ENCODE peak calls at places on chromosomes 4 and X, in nine cellular contexts. H, T, M, I, E, S, L, X and W are unnamed samples.

GRCh38 chr4:22842360-22842759 is 149.6 kb downstream of the GBA3 start:
- DNase-seq in H (no peak), T (no peak), M (no peak), I (no peak), E (no peak), S (no peak), L (no peak), X (no peak), W (no peak)

GRCh38 chr4:126735294-126736132 is 897.2 kb upstream of the INTU start:
- DNase-seq in H (no peak), T (no peak), M (no peak), I (no peak), E (no peak), S (no peak), L (no peak), X (peak), W (no peak)

GRCh38 chrX:153765138-153766079 is 1.4 kb downstream of the PLXNB3 start:
- DNase-seq in H (no peak), T (peak), M (no peak), I (no peak), E (peak), S (no peak), L (no peak), X (peak), W (peak)

GRCh38 chrX:71107762-71108360 is 1.3 kb upstream of the CXorf65 start:
- DNase-seq in H (no peak), T (peak), M (no peak), I (peak), E (no peak), S (no peak), L (no peak), X (peak), W (no peak)

GRCh38 chr4:105496899-105497298 is 23.0 kb upstream of the PPA2 start:
- DNase-seq in H (no peak), T (no peak), M (no peak), I (no peak), E (no peak), S (no peak), L (no peak), X (peak), W (no peak)

GRCh38 chr4:166972071-166972470 is 262.2 kb downstream of the SPOCK3 start:
- DNase-seq in H (no peak), T (no peak), M (no peak), I (no peak), E (no peak), S (no peak), L (no peak), X (no peak), W (no peak)

GRCh38 chr4:91914176-91914804 is 389.5 kb upstream of the GRID2 start:
- DNase-seq in H (no peak), T (no peak), M (no peak), I (no peak), E (no peak), S (no peak), L (no peak), X (no peak), W (no peak)

GRCh38 chrX:108312938-108313337 is 125.3 kb downstream of the COL4A6 start:
- DNase-seq in H (peak), T (no peak), M (peak), I (no peak), E (no peak), S (no peak), L (peak), X (no peak), W (no peak)

GRCh38 chr4:124710911-124711310 is 1.6 kb downstream of the ANKRD50 start:
- DNase-seq in H (peak), T (no peak), M (peak), I (peak), E (no peak), S (no peak), L (no peak), X (no peak), W (no peak)

GRCh38 chrX:20265221-20265725 is 1.4 kb downstream of the RPS6KA3 start:
- DNase-seq in H (peak), T (peak), M (peak), I (peak), E (peak), S (peak), L (peak), X (peak), W (peak)

GRCh38 chr4:6527259-6527658 is 47.7 kb upstream of the MAN2B2 start:
- DNase-seq in H (no peak), T (no peak), M (no peak), I (no peak), E (no peak), S (no peak), L (no peak), X (no peak), W (peak)

GRCh38 chr4:24912252-24913098 is at the start of gene CCDC149:
- DNase-seq in H (peak), T (peak), M (peak), I (peak), E (peak), S (peak), L (peak), X (peak), W (peak)

GRCh38 chr4:76622126-76622525 is 187.1 kb downstream of the SHROOM3 start:
- DNase-seq in H (peak), T (no peak), M (peak), I (no peak), E (no peak), S (no peak), L (peak), X (no peak), W (no peak)

GRCh38 chr4:105059337-105059736 is 87.3 kb upstream of the TET2 start:
- DNase-seq in H (no peak), T (no peak), M (no peak), I (peak), E (no peak), S (no peak), L (no peak), X (no peak), W (no peak)

GRCh38 chr4:153259679-153260078 is 55.4 kb downstream of the TRIM2 start:
- DNase-seq in H (no peak), T (no peak), M (no peak), I (no peak), E (no peak), S (no peak), L (no peak), X (no peak), W (no peak)

GRCh38 chr4:173929921-173930320 is 353.5 kb downstream of the FBXO8 start:
- DNase-seq in H (no peak), T (no peak), M (no peak), I (no peak), E (no peak), S (no peak), L (no peak), X (no peak), W (no peak)

GRCh38 chrX:45322820-45323219 is 122.1 kb upstream of the DIPK2B start:
- DNase-seq in H (no peak), T (no peak), M (no peak), I (no peak), E (no peak), S (no peak), L (no peak), X (no peak), W (no peak)

GRCh38 chr4:75142377-75142776 is 209.5 kb downstream of the PARM1 start:
- DNase-seq in H (no peak), T (no peak), M (no peak), I (no peak), E (no peak), S (no peak), L (no peak), X (no peak), W (no peak)

GRCh38 chrX:44344687-44345086 is 1.2 kb upstream of the EFHC2 start:
- DNase-seq in H (no peak), T (no peak), M (no peak), I (peak), E (no peak), S (no peak), L (no peak), X (peak), W (no peak)

GRCh38 chrX:20315140-20315539 is 48.4 kb upstream of the RPS6KA3 start:
- DNase-seq in H (no peak), T (no peak), M (peak), I (peak), E (no peak), S (no peak), L (no peak), X (no peak), W (no peak)

GRCh38 chr4:99161700-99162099 is 17.6 kb upstream of the ADH4 start:
- DNase-seq in H (no peak), T (no peak), M (no peak), I (no peak), E (no peak), S (no peak), L (no peak), X (no peak), W (no peak)

GRCh38 chr4:166422475-166422874 is 549.4 kb downstream of the TLL1 start:
- DNase-seq in H (no peak), T (no peak), M (no peak), I (no peak), E (no peak), S (no peak), L (no peak), X (no peak), W (no peak)

GRCh38 chrX:25017667-25018247 is 2.0 kb upstream of the ARX start:
- DNase-seq in H (no peak), T (no peak), M (no peak), I (no peak), E (peak), S (no peak), L (no peak), X (no peak), W (no peak)

GRCh38 chr4:149897784-149898183 is 82.1 kb upstream of the IQCM start:
- DNase-seq in H (no peak), T (no peak), M (no peak), I (no peak), E (no peak), S (no peak), L (no peak), X (peak), W (no peak)

GRCh38 chr4:57309658-57310057 is 199.5 kb upstream of the IGFBP7 start:
- DNase-seq in H (no peak), T (no peak), M (no peak), I (no peak), E (no peak), S (no peak), L (no peak), X (no peak), W (no peak)

GRCh38 chrX:23493941-23494374 is 159.3 kb downstream of the PTCHD1 start:
- DNase-seq in H (peak), T (no peak), M (no peak), I (no peak), E (no peak), S (no peak), L (no peak), X (no peak), W (no peak)

GRCh38 chr4:165626316-165626715 is 246.7 kb upstream of the TLL1 start:
- DNase-seq in H (no peak), T (no peak), M (no peak), I (no peak), E (no peak), S (no peak), L (no peak), X (no peak), W (no peak)

GRCh38 chr4:52407545-52407944 is 251.6 kb downstream of the USP46 start:
- DNase-seq in H (no peak), T (no peak), M (no peak), I (no peak), E (no peak), S (no peak), L (no peak), X (no peak), W (no peak)

GRCh38 chr4:117777721-117778120 is 256.6 kb upstream of the NDST3 start:
- DNase-seq in H (no peak), T (no peak), M (no peak), I (no peak), E (no peak), S (no peak), L (no peak), X (no peak), W (no peak)

GRCh38 chrX:104108955-104109354 is 3.4 kb upstream of the ZCCHC18 start:
- DNase-seq in H (no peak), T (no peak), M (no peak), I (no peak), E (no peak), S (no peak), L (no peak), X (no peak), W (no peak)

DNA sequence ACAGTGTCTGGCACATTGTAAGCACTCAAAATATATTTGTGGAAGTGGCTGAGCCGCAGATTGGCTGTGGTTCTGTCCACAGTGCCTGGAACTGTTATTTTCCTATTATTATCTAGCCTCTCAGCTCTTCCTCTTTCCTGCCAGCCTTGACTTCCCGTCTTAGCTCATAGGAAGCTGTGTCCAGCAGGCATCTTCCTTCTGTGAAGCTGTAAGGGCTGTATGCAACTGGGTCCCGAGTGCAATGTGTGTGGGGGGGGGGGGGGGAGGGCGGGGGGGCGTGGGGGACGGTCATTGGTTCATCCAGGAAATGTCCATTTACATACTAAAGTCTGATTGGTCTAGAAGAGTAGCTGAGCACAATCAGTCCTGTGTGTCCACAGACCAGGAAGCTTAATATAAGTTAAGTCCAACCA is 210.7 kb downstream of the PDGFRA start:
- DNase-seq in H (no peak), T (no peak), M (peak), I (peak), E (peak), S (no peak), L (no peak), X (peak), W (peak)
- H3K27ac ChIP-seq in H (peak), T (peak), M (peak), I (peak), E (no peak), S (peak), L (no peak), X (no peak), W (no peak)

DNA sequence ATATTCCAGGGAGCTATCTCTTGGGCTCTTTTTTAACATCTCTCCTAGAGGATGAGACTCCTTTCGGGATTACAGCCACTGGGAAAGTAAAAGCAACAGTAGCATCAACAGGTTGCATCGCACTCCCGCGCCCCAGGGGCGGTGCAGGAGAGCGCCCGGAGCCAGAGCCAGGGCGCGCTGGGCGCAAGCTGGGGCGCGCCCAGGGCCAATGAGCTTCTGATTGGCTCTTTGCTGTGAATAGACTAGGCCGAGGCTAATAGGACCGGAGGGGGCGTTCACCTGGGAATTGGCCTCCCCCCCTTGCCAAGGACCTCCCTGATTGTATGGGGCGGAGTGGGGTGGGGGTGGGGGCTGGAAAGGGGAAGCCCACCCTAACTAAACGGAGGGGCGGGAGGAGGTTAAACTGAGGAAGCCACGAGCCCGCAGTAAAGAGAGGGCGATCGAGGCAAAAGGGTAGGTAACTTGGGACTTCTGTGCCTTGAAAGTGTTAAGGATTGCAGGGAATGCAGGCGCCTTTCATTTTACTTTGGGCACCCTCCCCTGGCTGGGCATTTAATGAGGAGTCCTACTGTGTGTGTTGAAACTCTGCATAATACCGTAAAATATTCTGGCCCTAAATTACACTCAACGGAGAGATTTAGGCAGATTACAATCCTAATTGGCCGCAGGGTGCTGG is 1.1 kb upstream of the ATOH1 start:
- DNase-seq in H (no peak), T (no peak), M (no peak), I (no peak), E (peak), S (no peak), L (no peak), X (no peak), W (no peak)
- H3K4me3 ChIP-seq in H (no peak), T (no peak), M (no peak), I (no peak), E (no peak), S (peak), L (no peak), X (no peak), W (no peak)

GRCh38 chr4:142265536-142265935 is 580.6 kb downstream of the INPP4B start:
- DNase-seq in H (no peak), T (no peak), M (no peak), I (no peak), E (no peak), S (no peak), L (no peak), X (no peak), W (no peak)
- TF ChIP-seq POLR2AphosphoS5 in H (no peak), T (no peak), M (no peak), I (no peak), E (no peak), S (no peak), L (no peak), X (no peak), W (peak)

DNA sequence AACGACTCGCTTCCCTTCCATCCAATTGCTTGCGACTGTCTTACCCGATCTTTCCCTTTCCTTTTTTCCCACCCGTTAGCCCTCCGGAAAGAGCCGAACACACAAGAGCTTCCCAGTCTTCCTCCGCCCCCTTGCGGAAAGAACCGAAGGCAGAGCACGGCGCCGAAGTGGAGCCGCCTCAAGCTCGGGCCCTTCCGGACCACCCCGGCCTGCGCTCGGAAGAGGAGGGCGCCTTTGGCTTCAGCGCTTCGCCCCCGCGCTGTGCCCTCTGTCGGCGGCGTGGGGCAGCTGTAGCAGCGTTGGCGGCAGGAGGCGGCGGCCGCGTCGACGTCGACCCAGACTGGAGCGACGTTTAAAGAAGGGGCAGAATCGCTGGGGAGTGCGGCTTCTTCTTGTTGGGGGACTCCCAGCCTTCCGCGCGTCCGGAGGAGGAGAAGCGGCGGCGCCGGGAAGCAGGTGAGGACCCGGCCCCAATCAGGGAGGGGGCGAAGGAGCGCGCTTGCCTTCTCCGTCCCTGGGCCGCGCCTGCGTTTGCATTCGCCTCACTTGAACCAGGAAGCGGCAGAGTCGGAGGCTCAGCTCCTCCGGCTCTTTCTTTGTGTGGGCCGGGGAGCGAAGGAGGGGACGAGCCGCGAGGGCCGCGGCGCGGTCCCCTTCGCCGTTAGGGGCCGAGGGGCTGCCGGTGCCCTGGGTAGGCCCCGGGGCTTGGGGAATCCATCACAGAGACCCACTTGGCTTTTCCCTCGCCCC is at the start of gene ZBTB33:
- DNase-seq in H (peak), T (peak), M (peak), I (peak), E (peak), S (peak), L (peak), X (peak), W (peak)
- H3K27ac ChIP-seq in H (peak), T (peak), M (peak), I (peak), E (peak), S (peak), L (peak), X (peak), W (peak)

DNA sequence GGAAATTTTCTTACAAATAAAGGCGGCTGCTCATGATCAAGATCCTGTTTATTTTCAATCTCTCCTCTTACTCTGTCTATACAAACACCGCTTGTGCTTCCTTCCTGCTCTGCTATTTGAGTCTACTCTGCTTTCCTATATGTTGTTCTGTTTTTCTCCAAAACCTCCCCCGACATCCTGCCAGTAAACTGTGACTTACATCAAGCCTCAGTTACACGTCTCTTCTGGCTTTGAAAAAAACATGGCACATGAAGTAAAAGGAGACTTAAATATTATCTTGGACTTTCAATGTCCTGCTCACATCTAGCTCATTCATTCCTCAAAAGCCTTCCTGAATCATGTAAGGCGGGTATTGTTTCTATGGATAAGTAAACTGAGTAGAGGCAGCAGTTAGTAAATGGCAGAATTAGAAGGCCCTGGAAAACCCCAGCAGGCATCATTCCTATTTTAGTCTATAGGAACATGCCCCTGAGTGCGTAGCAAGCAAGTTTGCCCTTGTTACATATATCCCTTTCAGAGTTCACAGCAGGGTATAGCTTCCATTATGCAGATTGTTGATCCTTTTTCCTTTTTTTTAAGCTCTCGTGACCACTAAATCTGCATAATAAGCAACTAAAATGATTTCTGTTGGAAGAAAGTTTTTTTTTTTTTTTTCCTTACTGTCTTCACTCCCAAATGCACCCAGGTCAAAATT is 280.1 kb downstream of the RAPGEF2 start:
- DNase-seq in H (no peak), T (no peak), M (no peak), I (no peak), E (no peak), S (no peak), L (no peak), X (no peak), W (no peak)
- H3K4me3 ChIP-seq in H (no peak), T (no peak), M (no peak), I (no peak), E (no peak), S (no peak), L (no peak), X (no peak), W (no peak)

DNA sequence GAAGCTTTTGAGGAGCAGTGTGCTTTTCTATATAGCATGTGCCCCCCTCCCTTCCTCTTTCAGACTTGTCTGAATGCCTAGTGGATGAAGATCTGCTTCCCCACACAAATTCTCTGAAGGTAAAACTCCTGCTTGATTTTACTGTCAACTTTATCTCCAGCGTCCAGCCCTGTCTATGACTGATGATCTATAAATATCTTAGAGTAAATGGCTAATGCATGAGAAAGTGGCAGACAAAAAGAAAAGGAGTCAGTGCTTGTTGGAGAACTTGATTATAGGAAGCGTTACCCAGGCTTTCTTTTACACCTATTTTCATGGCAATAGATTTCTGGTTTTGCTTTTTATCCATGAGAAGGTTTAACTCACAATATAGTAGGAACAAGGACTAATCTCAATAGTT is 168.3 kb upstream of the HS3ST1 start:
- DNase-seq in H (no peak), T (no peak), M (no peak), I (no peak), E (no peak), S (no peak), L (no peak), X (no peak), W (no peak)
- TF ChIP-seq POLR2AphosphoS5 in H (no peak), T (no peak), M (no peak), I (no peak), E (no peak), S (no peak), L (no peak), X (no peak), W (no peak)